ENCODE peak calls at places on chromosome 13, in ten cellular contexts. One of them, this sample, is unnamed.

GRCh38 chr13:107867701-107868661 is 347.4 kb downstream of the LIG4 start:
- DNase-seq in stimulated activated CD4-positive, alpha-beta T cell treated with anti-CD3 and anti-CD28 coated beads, Interleukin-4, amount 100 ng/mL, for 4 hours: no peak
- DNase-seq in iPS-NIHi11: peak
- DNase-seq in BJ: no peak
- DNase-seq in GM04504: no peak
- DNase-seq in HFF-Myc: no peak
- DNase-seq in upper lobe of left lung: peak
- DNase-seq in lower leg skin: no peak
- DNase-seq in body of pancreas: peak
- DNase-seq in NCI-H2171: peak
- DNase-seq in this sample: peak

GRCh38 chr13:19818223-19818842 is 35.6 kb upstream of the PSPC1 start:
- DNase-seq in stimulated activated CD4-positive, alpha-beta T cell treated with anti-CD3 and anti-CD28 coated beads, Interleukin-4, amount 100 ng/mL, for 4 hours: peak
- DNase-seq in iPS-NIHi11: peak
- DNase-seq in BJ: no peak
- DNase-seq in GM04504: no peak
- DNase-seq in HFF-Myc: no peak
- DNase-seq in upper lobe of left lung: peak
- DNase-seq in lower leg skin: no peak
- DNase-seq in body of pancreas: peak
- DNase-seq in NCI-H2171: no peak
- DNase-seq in this sample: peak

GRCh38 chr13:19836472-19836871 is 27.0 kb downstream of the ZMYM5 start:
- DNase-seq in stimulated activated CD4-positive, alpha-beta T cell treated with anti-CD3 and anti-CD28 coated beads, Interleukin-4, amount 100 ng/mL, for 4 hours: no peak
- DNase-seq in iPS-NIHi11: no peak
- DNase-seq in BJ: no peak
- DNase-seq in GM04504: no peak
- DNase-seq in HFF-Myc: no peak
- DNase-seq in upper lobe of left lung: no peak
- DNase-seq in lower leg skin: no peak
- DNase-seq in body of pancreas: no peak
- DNase-seq in NCI-H2171: no peak
- DNase-seq in this sample: no peak

GRCh38 chr13:46124967-46125933 is 20.4 kb upstream of the CPB2 start:
- DNase-seq in stimulated activated CD4-positive, alpha-beta T cell treated with anti-CD3 and anti-CD28 coated beads, Interleukin-4, amount 100 ng/mL, for 4 hours: no peak
- DNase-seq in iPS-NIHi11: no peak
- DNase-seq in BJ: no peak
- DNase-seq in GM04504: peak
- DNase-seq in HFF-Myc: no peak
- DNase-seq in upper lobe of left lung: no peak
- DNase-seq in lower leg skin: no peak
- DNase-seq in body of pancreas: no peak
- DNase-seq in NCI-H2171: no peak
- DNase-seq in this sample: no peak

GRCh38 chr13:72137782-72138181 is 270.8 kb upstream of the DACH1 start:
- DNase-seq in stimulated activated CD4-positive, alpha-beta T cell treated with anti-CD3 and anti-CD28 coated beads, Interleukin-4, amount 100 ng/mL, for 4 hours: no peak
- DNase-seq in iPS-NIHi11: no peak
- DNase-seq in BJ: no peak
- DNase-seq in GM04504: no peak
- DNase-seq in HFF-Myc: no peak
- DNase-seq in upper lobe of left lung: no peak
- DNase-seq in lower leg skin: no peak
- DNase-seq in body of pancreas: peak
- DNase-seq in NCI-H2171: no peak
- DNase-seq in this sample: no peak

GRCh38 chr13:25872871-25873607 is 178.8 kb downstream of the SHISA2 start:
- DNase-seq in stimulated activated CD4-positive, alpha-beta T cell treated with anti-CD3 and anti-CD28 coated beads, Interleukin-4, amount 100 ng/mL, for 4 hours: no peak
- DNase-seq in iPS-NIHi11: no peak
- DNase-seq in BJ: no peak
- DNase-seq in GM04504: no peak
- DNase-seq in HFF-Myc: no peak
- DNase-seq in upper lobe of left lung: no peak
- DNase-seq in lower leg skin: no peak
- DNase-seq in body of pancreas: no peak
- DNase-seq in NCI-H2171: no peak
- DNase-seq in this sample: no peak

GRCh38 chr13:113771709-113772331 is 12.8 kb downstream of the TMEM255B start:
- DNase-seq in stimulated activated CD4-positive, alpha-beta T cell treated with anti-CD3 and anti-CD28 coated beads, Interleukin-4, amount 100 ng/mL, for 4 hours: no peak
- DNase-seq in iPS-NIHi11: no peak
- DNase-seq in BJ: no peak
- DNase-seq in GM04504: no peak
- DNase-seq in HFF-Myc: no peak
- DNase-seq in upper lobe of left lung: no peak
- DNase-seq in lower leg skin: no peak
- DNase-seq in body of pancreas: no peak
- DNase-seq in NCI-H2171: no peak
- DNase-seq in this sample: no peak

GRCh38 chr13:101829484-101829883 is 377.0 kb downstream of the ITGBL1 start:
- DNase-seq in stimulated activated CD4-positive, alpha-beta T cell treated with anti-CD3 and anti-CD28 coated beads, Interleukin-4, amount 100 ng/mL, for 4 hours: no peak
- DNase-seq in iPS-NIHi11: no peak
- DNase-seq in BJ: no peak
- DNase-seq in GM04504: no peak
- DNase-seq in HFF-Myc: no peak
- DNase-seq in upper lobe of left lung: no peak
- DNase-seq in lower leg skin: no peak
- DNase-seq in body of pancreas: no peak
- DNase-seq in NCI-H2171: no peak
- DNase-seq in this sample: no peak

GRCh38 chr13:92225861-92226260 is 827.4 kb downstream of the GPC5 start:
- DNase-seq in stimulated activated CD4-positive, alpha-beta T cell treated with anti-CD3 and anti-CD28 coated beads, Interleukin-4, amount 100 ng/mL, for 4 hours: no peak
- DNase-seq in iPS-NIHi11: no peak
- DNase-seq in BJ: no peak
- DNase-seq in GM04504: no peak
- DNase-seq in HFF-Myc: no peak
- DNase-seq in upper lobe of left lung: no peak
- DNase-seq in lower leg skin: no peak
- DNase-seq in body of pancreas: no peak
- DNase-seq in NCI-H2171: no peak
- DNase-seq in this sample: no peak

GRCh38 chr13:49140910-49141611 is 79.1 kb upstream of the MLNR start:
- DNase-seq in stimulated activated CD4-positive, alpha-beta T cell treated with anti-CD3 and anti-CD28 coated beads, Interleukin-4, amount 100 ng/mL, for 4 hours: no peak
- DNase-seq in iPS-NIHi11: no peak
- DNase-seq in BJ: no peak
- DNase-seq in GM04504: no peak
- DNase-seq in HFF-Myc: no peak
- DNase-seq in upper lobe of left lung: no peak
- DNase-seq in lower leg skin: no peak
- DNase-seq in body of pancreas: no peak
- DNase-seq in NCI-H2171: no peak
- DNase-seq in this sample: no peak

GRCh38 chr13:24038846-24039330 is 121.6 kb upstream of the SPATA13 start:
- DNase-seq in stimulated activated CD4-positive, alpha-beta T cell treated with anti-CD3 and anti-CD28 coated beads, Interleukin-4, amount 100 ng/mL, for 4 hours: no peak
- DNase-seq in iPS-NIHi11: no peak
- DNase-seq in BJ: peak
- DNase-seq in GM04504: no peak
- DNase-seq in HFF-Myc: peak
- DNase-seq in upper lobe of left lung: no peak
- DNase-seq in lower leg skin: no peak
- DNase-seq in body of pancreas: peak
- DNase-seq in NCI-H2171: no peak
- DNase-seq in this sample: peak

GRCh38 chr13:20714161-20714560 is 10.7 kb downstream of the IL17D start:
- DNase-seq in stimulated activated CD4-positive, alpha-beta T cell treated with anti-CD3 and anti-CD28 coated beads, Interleukin-4, amount 100 ng/mL, for 4 hours: no peak
- DNase-seq in iPS-NIHi11: no peak
- DNase-seq in BJ: no peak
- DNase-seq in GM04504: no peak
- DNase-seq in HFF-Myc: no peak
- DNase-seq in upper lobe of left lung: peak
- DNase-seq in lower leg skin: no peak
- DNase-seq in body of pancreas: no peak
- DNase-seq in NCI-H2171: no peak
- DNase-seq in this sample: no peak

GRCh38 chr13:44347301-44347700 is 26.3 kb upstream of the SERP2 start:
- DNase-seq in stimulated activated CD4-positive, alpha-beta T cell treated with anti-CD3 and anti-CD28 coated beads, Interleukin-4, amount 100 ng/mL, for 4 hours: no peak
- DNase-seq in iPS-NIHi11: no peak
- DNase-seq in BJ: no peak
- DNase-seq in GM04504: no peak
- DNase-seq in HFF-Myc: no peak
- DNase-seq in upper lobe of left lung: no peak
- DNase-seq in lower leg skin: no peak
- DNase-seq in body of pancreas: no peak
- DNase-seq in NCI-H2171: no peak
- DNase-seq in this sample: no peak

GRCh38 chr13:76809369-76809768 is 76.8 kb downstream of the KCTD12 start:
- DNase-seq in stimulated activated CD4-positive, alpha-beta T cell treated with anti-CD3 and anti-CD28 coated beads, Interleukin-4, amount 100 ng/mL, for 4 hours: no peak
- DNase-seq in iPS-NIHi11: no peak
- DNase-seq in BJ: no peak
- DNase-seq in GM04504: no peak
- DNase-seq in HFF-Myc: no peak
- DNase-seq in upper lobe of left lung: no peak
- DNase-seq in lower leg skin: no peak
- DNase-seq in body of pancreas: no peak
- DNase-seq in NCI-H2171: no peak
- DNase-seq in this sample: no peak

GRCh38 chr13:112588490-112589297 is 741 bp upstream of the TUBGCP3 start:
- DNase-seq in stimulated activated CD4-positive, alpha-beta T cell treated with anti-CD3 and anti-CD28 coated beads, Interleukin-4, amount 100 ng/mL, for 4 hours: no peak
- DNase-seq in iPS-NIHi11: peak
- DNase-seq in BJ: no peak
- DNase-seq in GM04504: no peak
- DNase-seq in HFF-Myc: no peak
- DNase-seq in upper lobe of left lung: no peak
- DNase-seq in lower leg skin: no peak
- DNase-seq in body of pancreas: peak
- DNase-seq in NCI-H2171: no peak
- DNase-seq in this sample: no peak

GRCh38 chr13:53782400-53783030 is 753.9 kb downstream of the OLFM4 start:
- DNase-seq in stimulated activated CD4-positive, alpha-beta T cell treated with anti-CD3 and anti-CD28 coated beads, Interleukin-4, amount 100 ng/mL, for 4 hours: no peak
- DNase-seq in iPS-NIHi11: peak
- DNase-seq in BJ: no peak
- DNase-seq in GM04504: peak
- DNase-seq in HFF-Myc: peak
- DNase-seq in upper lobe of left lung: no peak
- DNase-seq in lower leg skin: no peak
- DNase-seq in body of pancreas: peak
- DNase-seq in NCI-H2171: peak
- DNase-seq in this sample: peak

GRCh38 chr13:19810996-19811881 is 28.5 kb upstream of the PSPC1 start:
- DNase-seq in stimulated activated CD4-positive, alpha-beta T cell treated with anti-CD3 and anti-CD28 coated beads, Interleukin-4, amount 100 ng/mL, for 4 hours: no peak
- DNase-seq in iPS-NIHi11: no peak
- DNase-seq in BJ: no peak
- DNase-seq in GM04504: no peak
- DNase-seq in HFF-Myc: no peak
- DNase-seq in upper lobe of left lung: no peak
- DNase-seq in lower leg skin: no peak
- DNase-seq in body of pancreas: no peak
- DNase-seq in NCI-H2171: no peak
- DNase-seq in this sample: no peak

GRCh38 chr13:113664751-113665581 is 2.1 kb upstream of the GRK1 start:
- DNase-seq in stimulated activated CD4-positive, alpha-beta T cell treated with anti-CD3 and anti-CD28 coated beads, Interleukin-4, amount 100 ng/mL, for 4 hours: no peak
- DNase-seq in iPS-NIHi11: no peak
- DNase-seq in BJ: no peak
- DNase-seq in GM04504: no peak
- DNase-seq in HFF-Myc: no peak
- DNase-seq in upper lobe of left lung: peak
- DNase-seq in lower leg skin: no peak
- DNase-seq in body of pancreas: peak
- DNase-seq in NCI-H2171: no peak
- DNase-seq in this sample: no peak

GRCh38 chr13:113862766-113863510 is 938 bp downstream of the GAS6 start:
- DNase-seq in stimulated activated CD4-positive, alpha-beta T cell treated with anti-CD3 and anti-CD28 coated beads, Interleukin-4, amount 100 ng/mL, for 4 hours: no peak
- DNase-seq in iPS-NIHi11: peak
- DNase-seq in BJ: no peak
- DNase-seq in GM04504: no peak
- DNase-seq in HFF-Myc: no peak
- DNase-seq in upper lobe of left lung: peak
- DNase-seq in lower leg skin: no peak
- DNase-seq in body of pancreas: peak
- DNase-seq in NCI-H2171: peak
- DNase-seq in this sample: peak

This sample was measured in T47D.